ENCODE peak calls at places on chromosome 14, in six cellular contexts. One of them, this sample, is unnamed.

GRCh38 chr14:71355324-71356201 is 448.3 kb downstream of the PCNX1 start:
- DNase-seq in ascending aorta: no peak
- DNase-seq in AG04450: no peak
- DNase-seq in OCI-LY7: no peak
- DNase-seq in colonic mucosa: no peak
- DNase-seq in progenitor cell of endocrine pancreas: no peak
- DNase-seq in this sample: peak

GRCh38 chr14:33668066-33668465 is 282.8 kb downstream of the EGLN3 start:
- DNase-seq in colonic mucosa: no peak
- DNase-seq in progenitor cell of endocrine pancreas: no peak
- DNase-seq in AG04450: no peak
- DNase-seq in ascending aorta: no peak
- DNase-seq in OCI-LY7: no peak
- DNase-seq in this sample: no peak

GRCh38 chr14:74660167-74660566 is 48.1 kb upstream of the LTBP2 start:
- DNase-seq in ascending aorta: no peak
- DNase-seq in OCI-LY7: no peak
- DNase-seq in progenitor cell of endocrine pancreas: no peak
- DNase-seq in AG04450: no peak
- DNase-seq in colonic mucosa: no peak
- DNase-seq in this sample: no peak

GRCh38 chr14:104797112-104798044 is 1.8 kb upstream of the AKT1 start:
- DNase-seq in progenitor cell of endocrine pancreas: no peak
- DNase-seq in colonic mucosa: peak
- DNase-seq in OCI-LY7: no peak
- DNase-seq in ascending aorta: no peak
- DNase-seq in AG04450: no peak
- DNase-seq in this sample: no peak

GRCh38 chr14:104598039-104598438 is 6.5 kb downstream of the TMEM179 start:
- DNase-seq in AG04450: no peak
- DNase-seq in progenitor cell of endocrine pancreas: no peak
- DNase-seq in colonic mucosa: no peak
- DNase-seq in ascending aorta: no peak
- DNase-seq in OCI-LY7: no peak
- DNase-seq in this sample: no peak

GRCh38 chr14:99320105-99320572 is 48.1 kb upstream of the BCL11B start:
- DNase-seq in ascending aorta: no peak
- DNase-seq in AG04450: no peak
- DNase-seq in OCI-LY7: peak
- DNase-seq in colonic mucosa: peak
- DNase-seq in progenitor cell of endocrine pancreas: no peak
- DNase-seq in this sample: peak

GRCh38 chr14:99548285-99548684 is 55.7 kb downstream of the CCDC85C start:
- DNase-seq in progenitor cell of endocrine pancreas: no peak
- DNase-seq in OCI-LY7: no peak
- DNase-seq in colonic mucosa: no peak
- DNase-seq in ascending aorta: no peak
- DNase-seq in AG04450: no peak
- DNase-seq in this sample: no peak

GRCh38 chr14:68564826-68565760 is 227.8 kb downstream of the ZFP36L1 start:
- DNase-seq in colonic mucosa: no peak
- DNase-seq in AG04450: no peak
- DNase-seq in OCI-LY7: no peak
- DNase-seq in progenitor cell of endocrine pancreas: no peak
- DNase-seq in ascending aorta: no peak
- DNase-seq in this sample: no peak

GRCh38 chr14:24818054-24818822 is 184.2 kb upstream of the GZMB start:
- DNase-seq in colonic mucosa: peak
- DNase-seq in progenitor cell of endocrine pancreas: no peak
- DNase-seq in ascending aorta: no peak
- DNase-seq in OCI-LY7: no peak
- DNase-seq in AG04450: no peak
- DNase-seq in this sample: no peak

GRCh38 chr14:39873793-39874192 is 441.6 kb upstream of the FBXO33 start:
- DNase-seq in OCI-LY7: no peak
- DNase-seq in colonic mucosa: no peak
- DNase-seq in progenitor cell of endocrine pancreas: no peak
- DNase-seq in ascending aorta: no peak
- DNase-seq in AG04450: no peak
- DNase-seq in this sample: no peak

GRCh38 chr14:50000215-50001145 is 107.6 kb downstream of the ARF6 start:
- DNase-seq in progenitor cell of endocrine pancreas: no peak
- DNase-seq in OCI-LY7: peak
- DNase-seq in AG04450: no peak
- DNase-seq in colonic mucosa: peak
- DNase-seq in ascending aorta: peak
- DNase-seq in this sample: peak
- TF ChIP-seq CTCF in progenitor cell of endocrine pancreas: no peak
- TF ChIP-seq CTCF in OCI-LY7: peak
- TF ChIP-seq CTCF in AG04450: peak
- TF ChIP-seq CTCF in colonic mucosa: no peak
- TF ChIP-seq CTCF in ascending aorta: no peak
- TF ChIP-seq CTCF in this sample: no peak

DNA sequence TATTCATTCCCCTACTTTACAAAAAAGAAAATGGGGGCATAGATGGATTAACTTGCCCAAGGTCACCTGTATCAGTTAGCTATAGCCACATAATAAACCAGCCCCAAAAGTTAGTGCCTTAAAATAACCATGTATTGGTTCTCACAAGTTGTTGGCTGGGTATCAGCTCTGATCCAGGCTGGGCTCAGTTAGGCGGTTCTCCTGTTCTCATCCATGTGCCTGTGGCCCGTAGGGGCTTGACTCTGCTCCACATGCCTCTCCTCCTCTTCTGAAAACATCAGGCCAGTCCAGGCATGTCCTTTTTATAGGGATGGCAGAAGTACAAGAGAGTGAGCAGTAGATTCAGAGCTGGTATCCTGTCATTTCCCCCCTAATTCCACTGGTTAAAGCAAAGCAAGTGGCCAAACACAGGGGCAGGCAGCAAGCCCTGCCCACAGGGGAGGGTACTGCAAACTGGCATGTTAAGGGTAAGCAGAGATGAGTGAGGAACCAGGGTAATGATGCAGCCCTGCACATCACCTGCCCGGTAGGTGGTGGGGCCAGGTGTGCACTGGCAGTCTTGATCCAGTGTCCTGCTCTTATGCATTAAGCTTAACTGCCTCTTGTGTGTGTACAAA is 47.9 kb upstream of the TUNAR start:
- DNase-seq in progenitor cell of endocrine pancreas: no peak
- DNase-seq in OCI-LY7: no peak
- DNase-seq in ascending aorta: no peak
- DNase-seq in colonic mucosa: no peak
- DNase-seq in AG04450: no peak
- DNase-seq in this sample: no peak
- TF ChIP-seq CTCF in progenitor cell of endocrine pancreas: no peak
- TF ChIP-seq CTCF in OCI-LY7: no peak
- TF ChIP-seq CTCF in ascending aorta: no peak
- TF ChIP-seq CTCF in colonic mucosa: no peak
- TF ChIP-seq CTCF in AG04450: no peak
- TF ChIP-seq CTCF in this sample: no peak

DNA sequence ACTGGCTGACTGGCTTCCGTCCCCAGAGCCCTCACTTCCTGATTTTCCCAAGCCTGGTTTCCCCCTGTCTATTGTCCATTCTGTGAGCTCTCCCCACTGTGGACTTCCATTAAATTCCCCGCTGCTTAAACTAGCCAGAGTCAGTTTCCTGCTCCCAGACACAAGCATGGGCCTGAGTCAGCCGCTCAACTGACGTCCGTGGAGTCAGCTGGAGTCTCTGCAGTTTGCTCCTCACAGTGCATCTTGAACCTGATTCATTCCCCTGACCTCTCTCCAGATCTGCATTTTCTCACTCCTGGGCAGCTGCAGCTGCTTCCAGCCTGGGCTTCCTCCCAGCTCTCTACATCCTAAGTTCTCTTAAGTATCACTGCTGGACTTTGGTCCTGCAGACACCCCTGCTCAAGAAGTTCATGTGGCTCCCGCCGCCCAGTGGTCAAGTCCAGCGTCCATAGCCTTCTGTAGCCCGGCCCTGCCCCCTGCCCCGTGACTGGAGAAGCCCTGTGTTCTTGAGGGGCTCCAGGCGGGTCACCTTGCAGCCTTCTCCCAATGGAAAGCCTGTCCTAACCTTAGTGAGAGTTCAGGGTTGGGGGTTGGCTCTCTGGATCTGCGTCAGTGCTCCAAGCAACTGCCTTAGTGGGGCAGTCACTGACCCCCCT is 20.0 kb downstream of the NFKBIA start:
- DNase-seq in colonic mucosa: peak
- DNase-seq in AG04450: peak
- DNase-seq in ascending aorta: peak
- DNase-seq in progenitor cell of endocrine pancreas: no peak
- DNase-seq in OCI-LY7: no peak
- DNase-seq in this sample: no peak
- TF ChIP-seq CTCF in colonic mucosa: peak
- TF ChIP-seq CTCF in AG04450: peak
- TF ChIP-seq CTCF in ascending aorta: no peak
- TF ChIP-seq CTCF in progenitor cell of endocrine pancreas: no peak
- TF ChIP-seq CTCF in OCI-LY7: no peak
- TF ChIP-seq CTCF in this sample: no peak

GRCh38 chr14:52146504-52146903 is 77.6 kb upstream of the NID2 start:
- DNase-seq in AG04450: no peak
- DNase-seq in colonic mucosa: no peak
- DNase-seq in progenitor cell of endocrine pancreas: no peak
- DNase-seq in ascending aorta: no peak
- DNase-seq in OCI-LY7: no peak
- DNase-seq in this sample: no peak
- TF ChIP-seq CTCF in AG04450: peak
- TF ChIP-seq CTCF in colonic mucosa: no peak
- TF ChIP-seq CTCF in progenitor cell of endocrine pancreas: no peak
- TF ChIP-seq CTCF in ascending aorta: no peak
- TF ChIP-seq CTCF in OCI-LY7: peak
- TF ChIP-seq CTCF in this sample: no peak

GRCh38 chr14:22303589-22304195 is 285.3 kb downstream of the DAD1 start:
- DNase-seq in colonic mucosa: no peak
- DNase-seq in AG04450: no peak
- DNase-seq in progenitor cell of endocrine pancreas: no peak
- DNase-seq in OCI-LY7: peak
- DNase-seq in ascending aorta: no peak
- DNase-seq in this sample: no peak
- TF ChIP-seq CTCF in colonic mucosa: peak
- TF ChIP-seq CTCF in AG04450: peak
- TF ChIP-seq CTCF in progenitor cell of endocrine pancreas: peak
- TF ChIP-seq CTCF in OCI-LY7: peak
- TF ChIP-seq CTCF in ascending aorta: peak
- TF ChIP-seq CTCF in this sample: peak

GRCh38 chr14:48568688-48569087 is 893.3 kb upstream of the MDGA2 start:
- DNase-seq in AG04450: no peak
- DNase-seq in OCI-LY7: no peak
- DNase-seq in progenitor cell of endocrine pancreas: no peak
- DNase-seq in colonic mucosa: no peak
- DNase-seq in ascending aorta: no peak
- DNase-seq in this sample: no peak
- TF ChIP-seq CTCF in AG04450: no peak
- TF ChIP-seq CTCF in OCI-LY7: no peak
- TF ChIP-seq CTCF in progenitor cell of endocrine pancreas: no peak
- TF ChIP-seq CTCF in colonic mucosa: no peak
- TF ChIP-seq CTCF in ascending aorta: no peak
- TF ChIP-seq CTCF in this sample: no peak

This sample was measured in GM10248.